ENCODE peak calls at places on chromosomes 1 and 21, in eight cellular contexts. C, I, O, B, R, W, Y and Z are unnamed samples.
A peak's percentile ranks its signal among the peaks of the same experiment; 100 is the strongest.

GRCh38 chr1:117284408-117285215 is 73.9 kb upstream of the VTCN1 start:
- DNase-seq in R (peak; percentile 73), B (peak; percentile 50), W (peak; percentile 73), Y (peak; percentile 81), C (peak; percentile 57), I (no peak), O (no peak), Z (peak; percentile 28)

GRCh38 chr1:35560256-35561225 is 2.9 kb downstream of the NCDN start:
- DNase-seq in W (no peak), B (no peak), C (no peak), I (no peak), O (no peak), R (no peak), Y (no peak), Z (no peak)

GRCh38 chr1:25773441-25774125 is 26.4 kb upstream of the SELENON start:
- DNase-seq in O (no peak), C (no peak), I (no peak), Y (no peak), R (no peak), B (no peak), W (no peak), Z (no peak)

GRCh38 chr1:200641175-200641489 is 20.6 kb upstream of the KIF14 start:
- DNase-seq in I (no peak), C (no peak), R (peak; percentile 30), O (no peak), W (no peak), Y (peak; percentile 31), B (no peak), Z (no peak)

GRCh38 chr1:67708606-67709005 is 23.6 kb downstream of the GADD45A start:
- DNase-seq in C (no peak), R (no peak), B (no peak), I (no peak), O (no peak), Y (no peak), W (no peak), Z (no peak)

GRCh38 chr1:185775505-185775904 is 41.3 kb downstream of the HMCN1 start:
- DNase-seq in I (no peak), W (no peak), R (peak; percentile 10), B (no peak), C (no peak), O (no peak), Y (no peak), Z (no peak)

GRCh38 chr1:86773331-86774288 is 69.2 kb downstream of the SH3GLB1 start:
- DNase-seq in C (no peak), O (no peak), B (no peak), Y (peak; percentile 63), I (no peak), R (peak; percentile 30), W (no peak), Z (no peak)

GRCh38 chr1:69196071-69196470 is 371.7 kb upstream of the LRRC7 start:
- DNase-seq in B (no peak), I (no peak), R (no peak), W (no peak), Y (no peak), C (no peak), O (no peak), Z (no peak)

GRCh38 chr21:15480160-15480559 is 249.6 kb upstream of the USP25 start:
- DNase-seq in I (no peak), Y (no peak), C (no peak), W (no peak), O (no peak), B (no peak), R (no peak), Z (no peak)

GRCh38 chr1:32962248-32962896 is 2.2 kb downstream of the RNF19B start:
- DNase-seq in Y (peak; percentile 45), R (no peak), B (no peak), I (no peak), O (no peak), C (no peak), W (no peak), Z (no peak)

GRCh38 chr1:66251521-66251920 is 282.4 kb upstream of the SGIP1 start:
- DNase-seq in I (no peak), R (peak; percentile 14), Y (no peak), W (no peak), O (no peak), C (no peak), B (no peak), Z (no peak)

GRCh38 chr1:189313488-189313887 is 1164.2 kb downstream of the BRINP3 start:
- DNase-seq in B (no peak), W (no peak), Y (no peak), R (no peak), I (no peak), O (no peak), C (no peak), Z (no peak)

GRCh38 chr1:17270891-17271765 is 22.2 kb downstream of the PADI3 start:
- DNase-seq in W (no peak), B (no peak), C (no peak), O (no peak), R (no peak), I (no peak), Y (no peak), Z (no peak)

GRCh38 chr1:207081106-207081505 is 7.6 kb upstream of the C4BPB start:
- DNase-seq in R (no peak), I (no peak), B (no peak), C (no peak), Y (no peak), W (no peak), O (no peak), Z (no peak)

GRCh38 chr1:150567717-150568561 is 11.5 kb downstream of the MCL1 start:
- DNase-seq in B (peak; percentile 95), C (no peak), R (peak; percentile 98), I (peak; percentile 97), Y (peak; percentile 99), W (peak; percentile 99), O (peak; percentile 94), Z (peak; percentile 97)

GRCh38 chr1:209625791-209626285 is 26.4 kb downstream of the LAMB3 start:
- DNase-seq in B (no peak), O (no peak), C (no peak), I (no peak), W (no peak), Y (peak; percentile 47), R (no peak), Z (no peak)

GRCh38 chr21:46264046-46264689 is 21.2 kb downstream of the MCM3AP start:
- DNase-seq in R (no peak), I (no peak), B (no peak), W (no peak), C (no peak), Y (no peak), O (no peak), Z (no peak)

GRCh38 chr1:156268336-156268735 is 14.3 kb downstream of the SMG5 start:
- DNase-seq in W (peak; percentile 24), O (no peak), B (no peak), Y (peak; percentile 61), I (no peak), C (no peak), R (no peak), Z (no peak)

GRCh38 chr1:215777370-215777925 is 210.3 kb downstream of the KCTD3 start:
- DNase-seq in B (no peak), Y (no peak), O (no peak), R (peak; percentile 69), W (peak; percentile 3), I (no peak), C (no peak), Z (peak; percentile 12)

GRCh38 chr21:34078915-34079314 is 5.5 kb downstream of the MRPS6 start:
- DNase-seq in C (no peak), Y (no peak), W (no peak), I (no peak), O (no peak), B (no peak), R (no peak), Z (no peak)

GRCh38 chr21:26884436-26884835 is 39.2 kb upstream of the ADAMTS1 start:
- DNase-seq in O (no peak), R (no peak), C (no peak), Y (no peak), B (no peak), W (no peak), I (no peak), Z (no peak)

GRCh38 chr1:180155202-180155682 is 573 bp downstream of the QSOX1 start:
- DNase-seq in W (no peak), O (peak; percentile 45), I (peak; percentile 39), C (no peak), Y (no peak), B (no peak), R (no peak), Z (no peak)

GRCh38 chr1:115089443-115090340 is at the start of gene TSPAN2:
- DNase-seq in R (peak; percentile 64), B (peak; percentile 20), W (peak; percentile 49), I (peak; percentile 97), O (no peak), C (no peak), Y (peak; percentile 12), Z (no peak)
- H3K4me3 ChIP-seq in R (peak within 1 kb of the TSS; percentile 48), B (peak within 1 kb of the TSS; percentile 66), W (peak within 1 kb of the TSS; percentile 54), I (peak within 1 kb of the TSS; percentile 69), O (peak within 1 kb of the TSS; percentile 64), C (peak within 1 kb of the TSS; percentile 43), Y (peak within 1 kb of the TSS; percentile 44), Z (peak within 1 kb of the TSS; percentile 48)

GRCh38 chr1:229041946-229042345 is 229.0 kb upstream of the RAB4A start:
- DNase-seq in B (no peak), W (no peak), C (no peak), R (no peak), O (no peak), Y (no peak), I (no peak), Z (no peak)
- H3K4me3 ChIP-seq in B (no peak overlapping the region), W (no peak overlapping the region), C (no peak overlapping the region), R (no peak overlapping the region), O (no peak overlapping the region), Y (no peak overlapping the region), I (no peak overlapping the region), Z (no peak overlapping the region)

DNA sequence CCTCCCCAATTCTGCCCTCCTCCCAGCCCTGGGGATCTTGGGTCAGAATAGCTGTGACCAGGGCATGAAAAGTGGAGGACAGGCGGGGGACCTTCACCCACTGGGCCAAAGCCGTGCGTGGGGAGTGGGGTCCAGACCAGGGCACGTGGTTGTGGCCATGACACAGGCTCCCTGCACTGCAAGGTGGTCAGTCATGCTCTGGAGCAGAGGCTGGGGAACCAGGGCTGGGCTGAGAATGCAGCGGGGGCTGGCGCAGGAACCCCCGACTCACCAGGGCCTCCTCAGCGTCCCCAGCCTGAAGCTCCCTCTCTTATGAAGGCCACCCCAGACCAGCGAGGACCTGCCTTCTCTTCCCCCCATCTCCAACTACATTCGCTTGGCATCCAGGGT is 2.7 kb downstream of the DVL1 start:
- DNase-seq in O (no peak), R (no peak), W (no peak), Y (no peak), C (no peak), I (no peak), B (no peak), Z (no peak)
- H3K4me3 ChIP-seq in O (no peak overlapping the region), R (peak overlapping the region; percentile 1), W (no peak overlapping the region), Y (no peak overlapping the region), C (peak overlapping the region; percentile 55), I (no peak overlapping the region), B (peak overlapping the region; percentile 20), Z (no peak overlapping the region)

GRCh38 chr1:204479387-204480136 is 15.0 kb downstream of the PIK3C2B start:
- DNase-seq in C (peak; percentile 41), I (no peak), W (no peak), R (no peak), B (no peak), Y (no peak), O (no peak), Z (no peak)
- H3K4me3 ChIP-seq in C (peak overlapping the region; percentile 40), I (no peak overlapping the region), W (no peak overlapping the region), R (no peak overlapping the region), B (no peak overlapping the region), Y (no peak overlapping the region), O (no peak overlapping the region), Z (no peak overlapping the region)